ENCODE peak calls at places on chromosome X, in six cellular contexts. One of them, this sample, is unnamed.

GRCh38 chrX:118574666-118575065 is 79.1 kb downstream of the DOCK11 start:
- DNase-seq in heart left ventricle: no peak
- DNase-seq in ecto neural progenitor cell: no peak
- DNase-seq in T-helper 2 cell: no peak
- DNase-seq in RWPE1: no peak
- DNase-seq in lung: no peak
- DNase-seq in this sample: no peak

GRCh38 chrX:31333181-31333831 is 261.5 kb upstream of the FTHL17 start:
- DNase-seq in heart left ventricle: no peak
- DNase-seq in lung: no peak
- DNase-seq in ecto neural progenitor cell: no peak
- DNase-seq in T-helper 2 cell: no peak
- DNase-seq in RWPE1: peak
- DNase-seq in this sample: no peak

GRCh38 chrX:25125483-25125882 is 109.7 kb upstream of the ARX start:
- DNase-seq in T-helper 2 cell: no peak
- DNase-seq in lung: no peak
- DNase-seq in ecto neural progenitor cell: no peak
- DNase-seq in RWPE1: no peak
- DNase-seq in heart left ventricle: no peak
- DNase-seq in this sample: no peak

GRCh38 chrX:84709987-84710386 is 207.7 kb upstream of the HDX start:
- DNase-seq in ecto neural progenitor cell: no peak
- DNase-seq in T-helper 2 cell: no peak
- DNase-seq in RWPE1: no peak
- DNase-seq in heart left ventricle: no peak
- DNase-seq in lung: no peak
- DNase-seq in this sample: no peak

GRCh38 chrX:68018248-68019203 is 414.8 kb downstream of the OPHN1 start:
- DNase-seq in ecto neural progenitor cell: peak
- DNase-seq in T-helper 2 cell: no peak
- DNase-seq in heart left ventricle: peak
- DNase-seq in lung: no peak
- DNase-seq in RWPE1: no peak
- DNase-seq in this sample: peak

GRCh38 chrX:11351375-11352295 is 58.4 kb downstream of the AMELX start:
- DNase-seq in RWPE1: no peak
- DNase-seq in T-helper 2 cell: no peak
- DNase-seq in ecto neural progenitor cell: no peak
- DNase-seq in heart left ventricle: peak
- DNase-seq in lung: no peak
- DNase-seq in this sample: no peak

GRCh38 chrX:110003167-110004156 is 548 bp downstream of the TMEM164 start:
- DNase-seq in lung: no peak
- DNase-seq in ecto neural progenitor cell: no peak
- DNase-seq in T-helper 2 cell: no peak
- DNase-seq in RWPE1: peak
- DNase-seq in heart left ventricle: no peak
- DNase-seq in this sample: peak

GRCh38 chrX:139905743-139906142 is 27.1 kb downstream of the ATP11C start:
- DNase-seq in ecto neural progenitor cell: no peak
- DNase-seq in T-helper 2 cell: no peak
- DNase-seq in lung: no peak
- DNase-seq in RWPE1: no peak
- DNase-seq in heart left ventricle: no peak
- DNase-seq in this sample: no peak

GRCh38 chrX:39749728-39750127 is 348.0 kb downstream of the BCOR start:
- DNase-seq in lung: no peak
- DNase-seq in T-helper 2 cell: no peak
- DNase-seq in heart left ventricle: no peak
- DNase-seq in ecto neural progenitor cell: no peak
- DNase-seq in RWPE1: no peak
- DNase-seq in this sample: no peak

GRCh38 chrX:82591421-82591820 is 916.7 kb upstream of the POU3F4 start:
- DNase-seq in heart left ventricle: no peak
- DNase-seq in RWPE1: no peak
- DNase-seq in T-helper 2 cell: no peak
- DNase-seq in ecto neural progenitor cell: no peak
- DNase-seq in lung: no peak
- DNase-seq in this sample: no peak

GRCh38 chrX:148389629-148390028 is 110.8 kb upstream of the AFF2 start:
- DNase-seq in heart left ventricle: no peak
- DNase-seq in T-helper 2 cell: no peak
- DNase-seq in lung: no peak
- DNase-seq in RWPE1: no peak
- DNase-seq in ecto neural progenitor cell: no peak
- DNase-seq in this sample: no peak

GRCh38 chrX:69069086-69069445 is 96.2 kb downstream of the PJA1 start:
- DNase-seq in T-helper 2 cell: no peak
- DNase-seq in RWPE1: no peak
- DNase-seq in lung: no peak
- DNase-seq in heart left ventricle: no peak
- DNase-seq in ecto neural progenitor cell: no peak
- DNase-seq in this sample: no peak

GRCh38 chrX:113305496-113305895 is 464.9 kb upstream of the AMOT start:
- DNase-seq in T-helper 2 cell: no peak
- DNase-seq in lung: no peak
- DNase-seq in RWPE1: no peak
- DNase-seq in heart left ventricle: no peak
- DNase-seq in ecto neural progenitor cell: no peak
- DNase-seq in this sample: no peak

GRCh38 chrX:35122756-35123155 is 180.2 kb downstream of the FAM47B start:
- DNase-seq in T-helper 2 cell: no peak
- DNase-seq in RWPE1: no peak
- DNase-seq in ecto neural progenitor cell: no peak
- DNase-seq in heart left ventricle: no peak
- DNase-seq in lung: no peak
- DNase-seq in this sample: no peak

GRCh38 chrX:130171446-130172126 is at the start of gene RAB33A:
- DNase-seq in ecto neural progenitor cell: peak
- DNase-seq in heart left ventricle: no peak
- DNase-seq in RWPE1: no peak
- DNase-seq in lung: no peak
- DNase-seq in T-helper 2 cell: peak
- DNase-seq in this sample: no peak

GRCh38 chrX:24838624-24839023 is 144.9 kb downstream of the POLA1 start:
- DNase-seq in RWPE1: peak
- DNase-seq in T-helper 2 cell: no peak
- DNase-seq in heart left ventricle: no peak
- DNase-seq in lung: no peak
- DNase-seq in ecto neural progenitor cell: no peak
- DNase-seq in this sample: peak

GRCh38 chrX:154696328-154697045 is 43.1 kb upstream of the CTAG2 start:
- DNase-seq in T-helper 2 cell: no peak
- DNase-seq in ecto neural progenitor cell: no peak
- DNase-seq in heart left ventricle: no peak
- DNase-seq in RWPE1: peak
- DNase-seq in lung: no peak
- DNase-seq in this sample: no peak

GRCh38 chrX:17456526-17456925 is 81.5 kb downstream of the NHS start:
- DNase-seq in lung: no peak
- DNase-seq in T-helper 2 cell: no peak
- DNase-seq in RWPE1: no peak
- DNase-seq in heart left ventricle: no peak
- DNase-seq in ecto neural progenitor cell: peak
- DNase-seq in this sample: no peak

GRCh38 chrX:20414066-20414465 is 147.4 kb upstream of the RPS6KA3 start:
- DNase-seq in ecto neural progenitor cell: no peak
- DNase-seq in lung: no peak
- DNase-seq in RWPE1: no peak
- DNase-seq in heart left ventricle: no peak
- DNase-seq in T-helper 2 cell: no peak
- DNase-seq in this sample: no peak

GRCh38 chrX:28126886-28127285 is 145.6 kb upstream of the DCAF8L1 start:
- DNase-seq in heart left ventricle: no peak
- DNase-seq in RWPE1: no peak
- DNase-seq in ecto neural progenitor cell: no peak
- DNase-seq in lung: no peak
- DNase-seq in T-helper 2 cell: no peak
- DNase-seq in this sample: no peak

GRCh38 chrX:38819163-38819562 is 17.9 kb downstream of the MID1IP1 start:
- DNase-seq in lung: no peak
- DNase-seq in heart left ventricle: no peak
- DNase-seq in T-helper 2 cell: no peak
- DNase-seq in RWPE1: no peak
- DNase-seq in ecto neural progenitor cell: no peak
- DNase-seq in this sample: no peak

GRCh38 chrX:39805825-39806224 is 291.9 kb downstream of the BCOR start:
- DNase-seq in heart left ventricle: no peak
- DNase-seq in lung: no peak
- DNase-seq in RWPE1: no peak
- DNase-seq in ecto neural progenitor cell: no peak
- DNase-seq in T-helper 2 cell: no peak
- DNase-seq in this sample: no peak

GRCh38 chrX:793216-793770 is 162.7 kb downstream of the SHOX start:
- DNase-seq in ecto neural progenitor cell: peak
- DNase-seq in RWPE1: no peak
- DNase-seq in lung: no peak
- DNase-seq in heart left ventricle: no peak
- DNase-seq in T-helper 2 cell: no peak
- DNase-seq in this sample: no peak

GRCh38 chrX:11462136-11462535 is 168.9 kb downstream of the AMELX start:
- DNase-seq in lung: no peak
- DNase-seq in T-helper 2 cell: no peak
- DNase-seq in ecto neural progenitor cell: no peak
- DNase-seq in RWPE1: no peak
- DNase-seq in heart left ventricle: no peak
- DNase-seq in this sample: no peak

GRCh38 chrX:56803849-56804681 is 75.0 kb downstream of the NBDY start:
- DNase-seq in ecto neural progenitor cell: peak
- DNase-seq in RWPE1: no peak
- DNase-seq in lung: peak
- DNase-seq in heart left ventricle: no peak
- DNase-seq in T-helper 2 cell: no peak
- DNase-seq in this sample: no peak

GRCh38 chrX:97065973-97066372 is 182.3 kb downstream of the RPA4 start:
- DNase-seq in lung: no peak
- DNase-seq in RWPE1: no peak
- DNase-seq in T-helper 2 cell: no peak
- DNase-seq in ecto neural progenitor cell: no peak
- DNase-seq in heart left ventricle: no peak
- DNase-seq in this sample: no peak

GRCh38 chrX:101450951-101451350 is 34.3 kb upstream of the ARMCX4 start:
- DNase-seq in T-helper 2 cell: no peak
- DNase-seq in lung: peak
- DNase-seq in heart left ventricle: peak
- DNase-seq in ecto neural progenitor cell: no peak
- DNase-seq in RWPE1: no peak
- DNase-seq in this sample: no peak